ENCODE peak calls at places on chromosomes 5 and 9, in six cellular contexts. O, Z, X, A, Q and Y are unnamed samples.

GRCh38 chr5:173676375-173676774 is 59.9 kb upstream of the BOD1 start:
- DNase-seq in Z (no peak), X (no peak), O (no peak), A (no peak), Q (no peak), Y (no peak)

GRCh38 chr5:74578356-74579044 is 62.0 kb downstream of the ENC1 start:
- DNase-seq in Z (no peak), Q (peak), A (no peak), O (no peak), X (no peak), Y (no peak)

GRCh38 chr5:133569347-133569746 is 43.0 kb downstream of the FSTL4 start:
- DNase-seq in O (no peak), Z (no peak), A (no peak), X (no peak), Q (no peak), Y (no peak)

GRCh38 chr9:109887079-109887478 is 107.1 kb downstream of the PALM2AKAP2 start:
- DNase-seq in O (no peak), A (no peak), X (no peak), Q (no peak), Z (no peak), Y (no peak)

GRCh38 chr9:21873540-21874221 is 71.2 kb downstream of the MTAP start:
- DNase-seq in Q (no peak), O (no peak), A (peak), X (no peak), Z (no peak), Y (no peak)

GRCh38 chr5:95317085-95317484 is 32.2 kb upstream of the MCTP1 start:
- DNase-seq in A (no peak), Z (no peak), Q (no peak), X (no peak), O (no peak), Y (peak)

GRCh38 chr5:966345-966710 is 42.3 kb upstream of the NKD2 start:
- DNase-seq in A (no peak), Z (no peak), X (no peak), Q (no peak), O (no peak), Y (no peak)

GRCh38 chr5:19928556-19929421 is 59.2 kb downstream of the CDH18 start:
- DNase-seq in A (peak), Q (no peak), O (no peak), Z (no peak), X (no peak), Y (peak)

GRCh38 chr5:149024477-149024876 is 38.4 kb downstream of the SH3TC2 start:
- DNase-seq in Q (no peak), A (no peak), X (no peak), O (no peak), Z (no peak), Y (no peak)

GRCh38 chr9:1732670-1733069 is 282.5 kb upstream of the SMARCA2 start:
- DNase-seq in Z (no peak), X (no peak), A (peak), O (peak), Q (no peak), Y (no peak)

GRCh38 chr9:107674937-107675277 is 185.3 kb upstream of the KLF4 start:
- DNase-seq in X (no peak), Q (no peak), O (no peak), A (no peak), Z (no peak), Y (no peak)

GRCh38 chr5:58187473-58188286 is 272.2 kb downstream of the PLK2 start:
- DNase-seq in A (no peak), Q (no peak), Z (no peak), O (no peak), X (no peak), Y (no peak)

GRCh38 chr5:76041863-76042262 is 41.3 kb upstream of the SV2C start:
- DNase-seq in Z (no peak), X (no peak), O (peak), Q (no peak), A (peak), Y (no peak)